ENCODE peak calls at places on chromosomes 11 and 22, in four cellular contexts. Y is H9, W is IMR-90, C is AG04450. K is an unnamed sample. For H3K9me3, the result is how much of the 10 kb centered on the place peaks cover.

GRCh38 chr11:65625628-65626342 is 10.2 kb downstream of the PCNX3 start:
- DNase-seq in Y (peak), W (no peak), C (no peak), K (peak)

GRCh38 chr11:116913000-116913399 is 75.6 kb upstream of the APOA1 start:
- DNase-seq in Y (no peak), W (peak), C (peak), K (no peak)

GRCh38 chr11:57213282-57214086 is 23.6 kb downstream of the APLNR start:
- DNase-seq in Y (peak), W (peak), C (no peak), K (peak)

GRCh38 chr11:93481696-93482095 is 61.5 kb downstream of the SMCO4 start:
- DNase-seq in Y (no peak), W (no peak), C (no peak), K (no peak)

GRCh38 chr11:2987881-2988280 is 4.2 kb downstream of the NAP1L4 start:
- DNase-seq in Y (no peak), W (no peak), C (no peak), K (no peak)

GRCh38 chr11:72807021-72807693 is 7.1 kb upstream of the ATG16L2 start:
- DNase-seq in Y (no peak), W (peak), C (no peak), K (no peak)

GRCh38 chr22:37349043-37349814 is 66.9 kb downstream of the CYTH4 start:
- DNase-seq in Y (no peak), W (no peak), C (no peak), K (no peak)

GRCh38 chr11:17298302-17298701 is 21.8 kb downstream of the NUCB2 start:
- DNase-seq in Y (no peak), W (peak), C (no peak), K (no peak)

GRCh38 chr22:44098021-44098739 is 74.1 kb downstream of the PARVB start:
- DNase-seq in Y (no peak), W (no peak), C (no peak), K (no peak)

GRCh38 chr11:61577383-61578118 is 3.3 kb downstream of the SYT7 start:
- DNase-seq in Y (peak), W (no peak), C (no peak), K (peak)

GRCh38 chr11:121589946-121590537 is 137.3 kb upstream of the SORL1-AS1 start:
- DNase-seq in Y (no peak), W (no peak), C (no peak), K (no peak)

GRCh38 chr22:37427128-37427710 is at the start of gene ELFN2:
- DNase-seq in Y (no peak), W (peak), C (no peak), K (no peak)

GRCh38 chr22:47811971-47812370 is 1049.5 kb downstream of the TBC1D22A start:
- DNase-seq in Y (no peak), W (no peak), C (no peak), K (no peak)

GRCh38 chr11:13294771-13295579 is 17.4 kb downstream of the BMAL1 start:
- DNase-seq in Y (no peak), W (no peak), C (no peak), K (no peak)

GRCh38 chr11:30526558-30526957 is 59.6 kb downstream of the MPPED2 start:
- DNase-seq in Y (no peak), W (no peak), C (no peak), K (no peak)

GRCh38 chr22:29018293-29019189 is 43.1 kb downstream of the C22orf31 start:
- DNase-seq in Y (no peak), W (no peak), C (no peak), K (no peak)

GRCh38 chr11:115944596-115944995 is 440.4 kb upstream of the CADM1 start:
- DNase-seq in Y (no peak), W (no peak), C (no peak), K (no peak)

GRCh38 chr11:57460017-57460755 is at the start of gene RTN4RL2:
- DNase-seq in Y (peak), W (peak), C (no peak), K (peak)

GRCh38 chr11:14672635-14673034 is 29.0 kb downstream of the PDE3B start:
- DNase-seq in Y (no peak), W (peak), C (peak), K (no peak)

GRCh38 chr11:72706579-72706978 is 32.4 kb upstream of the PDE2A start:
- DNase-seq in Y (no peak), W (no peak), C (no peak), K (no peak)

GRCh38 chr11:14972581-14973490 is 685 bp upstream of the CALCA start:
- DNase-seq in Y (peak), W (no peak), C (no peak), K (no peak)

GRCh38 chr11:107770546-107770945 is 58.7 kb upstream of the SLN start:
- DNase-seq in Y (no peak), W (peak), C (no peak), K (no peak)

GRCh38 chr11:121721961-121722360 is 269.2 kb upstream of the SORL1-AS1 start:
- DNase-seq in Y (no peak), W (no peak), C (no peak), K (no peak)

GRCh38 chr22:26367402-26368245 is 61.4 kb upstream of the ASPHD2 start:
- DNase-seq in Y (peak), W (peak), C (no peak), K (peak)
- TF ChIP-seq CTCF in Y (peak), W (peak), C (peak), K (peak)

GRCh38 chr22:36302439-36303114 is 49.6 kb downstream of the APOL1 start:
- DNase-seq in Y (no peak), W (peak), C (no peak), K (no peak)
- H3K27ac ChIP-seq in Y (no peak), W (peak), C (peak), K (no peak)

DNA sequence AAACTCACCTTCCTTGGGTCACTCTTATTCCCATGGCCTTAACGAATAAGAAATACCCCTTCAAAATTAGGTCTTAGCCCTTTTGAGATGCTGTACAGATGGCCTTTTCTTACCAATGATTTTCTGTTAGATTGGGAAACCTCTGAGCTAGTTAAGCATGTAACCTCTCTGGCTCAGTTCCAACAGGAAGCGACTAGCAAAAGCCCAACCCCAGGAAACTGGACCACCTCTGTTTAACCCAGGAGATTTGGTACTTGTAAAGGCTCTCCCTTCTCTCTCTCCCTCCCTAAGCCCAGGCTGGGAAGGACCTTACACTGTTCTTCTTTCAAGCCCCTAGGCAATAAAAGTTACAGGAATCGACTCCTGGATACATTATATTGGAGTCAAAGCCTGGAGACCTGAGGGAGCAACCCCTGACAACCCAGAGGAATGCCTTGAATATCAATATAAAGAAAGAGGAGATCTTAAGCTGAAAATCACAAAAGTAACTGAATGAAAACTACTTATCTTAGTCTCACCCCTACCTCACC is 11.7 kb downstream of the APIP start:
- DNase-seq in Y (no peak), W (no peak), C (no peak), K (no peak)
- H3K9me3 ChIP-seq in Y (under half), W (under half), C (under half), K (under half)

GRCh38 chr11:77074626-77075221 is 8.0 kb downstream of the CAPN5 start:
- DNase-seq in Y (peak), W (no peak), C (no peak), K (no peak)

GRCh38 chr11:77072851-77073327 is 6.1 kb downstream of the CAPN5 start:
- DNase-seq in Y (peak), W (no peak), C (no peak), K (no peak)

GRCh38 chr11:77071671-77072605 is 5.2 kb downstream of the CAPN5 start:
- DNase-seq in Y (peak), W (peak), C (no peak), K (no peak)

GRCh38 chr11:77074205-77074604 is 7.4 kb downstream of the CAPN5 start:
- DNase-seq in Y (peak), W (no peak), C (no peak), K (no peak)

DNA sequence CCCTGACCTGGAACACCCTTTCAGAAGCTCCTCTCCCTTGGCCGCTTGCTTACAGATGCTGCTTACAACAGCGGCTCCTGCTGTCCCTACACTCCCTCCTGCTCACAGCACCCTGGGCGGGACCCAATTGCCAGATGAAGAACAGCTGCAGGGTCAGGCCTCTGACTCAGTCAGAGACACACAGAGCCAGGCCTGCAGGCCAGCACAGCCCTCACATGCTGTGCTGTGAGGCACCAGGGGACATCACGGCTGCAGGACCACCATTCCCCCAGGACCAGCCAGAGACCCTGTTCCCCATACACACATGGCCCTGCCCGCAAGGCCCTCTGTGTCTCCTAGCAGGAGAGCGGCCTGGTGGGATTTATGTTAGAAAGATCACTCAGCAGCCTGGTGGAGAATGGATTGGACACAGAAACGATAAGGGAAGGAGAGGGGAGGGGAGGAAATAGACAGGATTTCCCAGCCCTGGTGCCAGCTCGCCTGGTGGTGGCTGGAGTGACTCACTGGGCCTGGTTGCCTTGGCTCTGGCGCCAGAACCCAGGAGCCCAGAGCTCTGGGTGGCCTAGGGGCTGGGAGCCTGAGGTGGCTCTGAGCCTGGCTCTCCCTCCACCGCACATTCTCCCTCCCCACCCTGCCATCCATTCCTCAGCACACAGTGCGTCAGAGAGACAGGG is 6.7 kb downstream of the CAPN5 start:
- DNase-seq in Y (peak), W (peak), C (peak), K (peak)
- TF ChIP-seq CTCF in Y (no peak), W (peak), C (peak), K (peak)

DNA sequence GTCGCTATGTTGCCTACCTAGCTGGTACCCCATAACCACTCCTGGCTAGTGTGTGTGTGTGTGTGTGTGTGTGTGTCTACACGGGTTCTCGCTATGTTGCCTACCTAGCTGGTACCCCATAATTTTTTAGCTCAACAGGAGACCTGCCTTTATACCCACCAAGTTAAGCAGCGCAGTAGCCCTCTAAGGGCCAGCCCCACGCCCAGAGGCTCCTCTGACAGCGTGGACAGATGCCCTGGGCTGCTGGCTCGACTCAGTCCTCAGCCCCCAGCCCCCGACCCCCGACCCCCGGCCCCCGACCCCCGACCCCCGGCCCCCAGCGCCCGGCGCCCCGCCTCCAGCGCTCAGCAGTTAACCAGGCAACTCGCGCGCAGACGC is 338 bp upstream of the AKIP1 start:
- DNase-seq in Y (no peak), W (no peak), C (no peak), K (no peak)
- H3K27ac ChIP-seq in Y (no peak), W (peak), C (no peak), K (peak)